ENCODE peak calls at places on chromosome 9, in nine cellular contexts. B is prostate gland, L is heart left ventricle, X is sigmoid colon, Z is stomach, W is HepG2, H is gastrocnemius medialis, E is IMR-90, U is H1. M is an unnamed sample.

GRCh38 chr9:138043411-138044345 is 166.1 kb downstream of the CACNA1B start:
- DNase-seq in B (no peak), L (no peak), X (peak), Z (peak), W (no peak), H (no peak), E (no peak), U (no peak), M (no peak)

GRCh38 chr9:73200694-73201432 is 49.2 kb downstream of the ANXA1 start:
- DNase-seq in B (no peak), L (no peak), X (no peak), Z (no peak), W (peak), H (no peak), E (peak), U (no peak), M (no peak)

GRCh38 chr9:110036286-110036685 is 171.7 kb downstream of the C9orf152 start:
- DNase-seq in B (no peak), L (no peak), X (no peak), Z (no peak), W (no peak), H (no peak), E (no peak), U (no peak), M (no peak)

GRCh38 chr9:96462538-96462937 is 12.6 kb downstream of the HABP4 start:
- DNase-seq in B (no peak), L (no peak), X (no peak), Z (no peak), W (no peak), H (no peak), E (no peak), U (no peak), M (no peak)

GRCh38 chr9:126146254-126147145 is 180.1 kb upstream of the MVB12B start:
- DNase-seq in B (no peak), L (no peak), X (no peak), Z (peak), W (peak), H (no peak), E (no peak), U (peak), M (no peak)

GRCh38 chr9:76717611-76718010 is 46.6 kb upstream of the PCA3 start:
- DNase-seq in B (no peak), L (no peak), X (no peak), Z (no peak), W (no peak), H (no peak), E (peak), U (no peak), M (no peak)

GRCh38 chr9:86549920-86550319 is 195.7 kb upstream of the TUT7 start:
- DNase-seq in B (no peak), L (no peak), X (no peak), Z (no peak), W (no peak), H (no peak), E (no peak), U (no peak), M (no peak)

GRCh38 chr9:87479801-87480201 is 17.9 kb upstream of the DAPK1 start:
- DNase-seq in B (no peak), L (no peak), X (no peak), Z (no peak), W (peak), H (no peak), E (no peak), U (no peak), M (no peak)

GRCh38 chr9:98879094-98879957 is 64.4 kb upstream of the COL15A1 start:
- DNase-seq in B (no peak), L (no peak), X (no peak), Z (no peak), W (no peak), H (no peak), E (no peak), U (no peak), M (no peak)

GRCh38 chr9:3528466-3528865 is 2.7 kb upstream of the RFX3 start:
- DNase-seq in B (no peak), L (no peak), X (no peak), Z (no peak), W (no peak), H (no peak), E (no peak), U (no peak), M (no peak)

GRCh38 chr9:18666987-18667772 is 193.2 kb downstream of the ADAMTSL1 start:
- DNase-seq in B (no peak), L (no peak), X (no peak), Z (no peak), W (no peak), H (no peak), E (peak), U (no peak), M (no peak)

GRCh38 chr9:105760053-105760452 is 65.7 kb downstream of the TMEM38B start:
- DNase-seq in B (no peak), L (no peak), X (no peak), Z (no peak), W (no peak), H (no peak), E (peak), U (no peak), M (no peak)

GRCh38 chr9:124266826-124267201 is 9.1 kb downstream of the NEK6 start:
- DNase-seq in B (no peak), L (no peak), X (no peak), Z (no peak), W (no peak), H (no peak), E (no peak), U (no peak), M (no peak)

GRCh38 chr9:129486496-129487306 is 134.2 kb downstream of the C9orf50 start:
- DNase-seq in B (peak), L (peak), X (peak), Z (peak), W (no peak), H (peak), E (peak), U (no peak), M (no peak)

GRCh38 chr9:130483281-130483949 is 38.7 kb downstream of the ASS1 start:
- DNase-seq in B (no peak), L (no peak), X (no peak), Z (no peak), W (no peak), H (no peak), E (no peak), U (no peak), M (no peak)

GRCh38 chr9:135218331-135219225 is 131.1 kb downstream of the OLFM1 start:
- DNase-seq in B (no peak), L (peak), X (peak), Z (no peak), W (no peak), H (no peak), E (no peak), U (no peak), M (no peak)

GRCh38 chr9:126886194-126886830 is 25.9 kb downstream of the ZBTB34 start:
- DNase-seq in B (no peak), L (no peak), X (no peak), Z (no peak), W (no peak), H (no peak), E (no peak), U (no peak), M (no peak)

GRCh38 chr9:30774326-30774725 is 1610.1 kb upstream of the ACO1 start:
- DNase-seq in B (no peak), L (no peak), X (no peak), Z (no peak), W (peak), H (no peak), E (no peak), U (peak), M (no peak)

GRCh38 chr9:127140181-127140580 is 17.7 kb upstream of the ANGPTL2 start:
- DNase-seq in B (no peak), L (no peak), X (no peak), Z (peak), W (no peak), H (no peak), E (no peak), U (no peak), M (no peak)

GRCh38 chr9:63817622-63818518 is 1467.1 kb downstream of the FOXD4L5 start:
- DNase-seq in B (peak), L (peak), X (peak), Z (peak), W (peak), H (peak), E (peak), U (no peak), M (no peak)

GRCh38 chr9:132161743-132162187 is at the start of gene NTNG2:
- DNase-seq in B (no peak), L (no peak), X (no peak), Z (no peak), W (no peak), H (no peak), E (no peak), U (no peak), M (no peak)

GRCh38 chr9:128203024-128203841 is at the start of gene DNM1:
- DNase-seq in B (peak), L (no peak), X (no peak), Z (peak), W (no peak), H (no peak), E (peak), U (no peak), M (no peak)

GRCh38 chr9:130845901-130846381 is 10.9 kb downstream of the ABL1 start:
- DNase-seq in B (no peak), L (no peak), X (peak), Z (no peak), W (no peak), H (no peak), E (peak), U (no peak), M (no peak)

GRCh38 chr9:113901196-113901818 is 25.2 kb downstream of the ZNF618 start:
- DNase-seq in B (no peak), L (no peak), X (peak), Z (no peak), W (no peak), H (no peak), E (no peak), U (no peak), M (no peak)

GRCh38 chr9:123617286-123617685 is 261.3 kb downstream of the CRB2 start:
- DNase-seq in B (no peak), L (no peak), X (no peak), Z (no peak), W (no peak), H (no peak), E (no peak), U (no peak), M (no peak)

DNA sequence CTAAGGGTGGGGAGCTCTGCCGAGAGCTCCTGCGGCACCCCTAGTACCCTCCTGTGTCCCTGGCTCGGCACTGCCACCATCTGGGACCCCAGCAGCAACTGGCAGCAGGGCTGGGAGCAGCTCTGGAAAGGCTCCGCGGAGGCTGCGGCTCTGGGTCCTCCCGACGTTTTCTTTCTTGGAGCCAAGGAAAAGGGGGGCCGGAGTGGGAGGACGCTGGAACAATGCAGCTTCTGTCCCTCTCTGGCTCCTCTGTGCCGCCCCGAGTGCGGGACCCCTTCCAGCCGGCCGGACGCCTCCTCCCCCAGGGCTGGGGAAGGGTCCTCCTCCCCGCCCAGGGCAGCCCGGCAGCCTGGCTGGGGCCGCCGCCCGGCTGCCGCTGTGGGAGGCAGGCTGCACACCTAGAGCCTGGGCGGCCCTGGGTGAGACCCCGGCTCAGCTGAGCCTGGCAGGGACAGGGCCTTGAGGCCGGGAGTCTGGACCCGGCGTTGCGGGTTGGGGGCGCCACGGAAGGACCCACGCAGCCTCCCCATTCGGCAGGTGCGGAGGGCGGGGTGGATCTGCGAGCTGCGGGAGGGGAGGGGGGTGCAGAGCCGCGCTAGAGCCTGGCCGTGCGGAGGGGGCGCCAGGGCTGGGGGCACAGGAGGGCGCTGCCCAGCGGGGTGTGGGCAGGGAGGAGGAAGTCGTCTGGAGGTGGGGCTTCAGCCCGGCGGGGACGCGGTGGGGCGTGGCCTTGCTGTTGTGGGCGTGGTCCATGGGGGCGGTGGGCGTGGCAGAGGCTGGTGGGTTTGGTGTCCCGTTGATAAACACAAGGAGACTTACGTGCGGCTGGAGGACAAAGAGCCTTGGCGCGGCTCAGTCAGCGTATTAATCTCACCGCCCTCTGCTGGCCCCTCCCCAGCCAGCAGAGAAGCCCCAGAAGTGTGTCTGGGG is 15.1 kb downstream of the GPSM1 start:
- DNase-seq in B (peak), L (peak), X (peak), Z (peak), W (no peak), H (peak), E (peak), U (peak), M (no peak)
- H3K4me3 ChIP-seq in B (peak), L (peak), X (peak), Z (peak), W (no peak), H (peak), E (no peak), U (peak), M (peak)

GRCh38 chr9:22005700-22006605 is 3.2 kb downstream of the CDKN2B start:
- DNase-seq in B (no peak), L (no peak), X (no peak), Z (no peak), W (no peak), H (no peak), E (peak), U (no peak), M (no peak)

GRCh38 chr9:22009563-22009867 is 410 bp upstream of the CDKN2B start:
- DNase-seq in B (no peak), L (no peak), X (no peak), Z (no peak), W (no peak), H (no peak), E (no peak), U (no peak), M (no peak)

GRCh38 chr9:22005083-22005699 is 3.9 kb downstream of the CDKN2B start:
- DNase-seq in B (no peak), L (no peak), X (no peak), Z (no peak), W (no peak), H (no peak), E (peak), U (no peak), M (no peak)

GRCh38 chr9:22010881-22011625 is 1.9 kb upstream of the CDKN2B start:
- DNase-seq in B (no peak), L (no peak), X (no peak), Z (no peak), W (peak), H (no peak), E (peak), U (no peak), M (no peak)

GRCh38 chr9:22008662-22009562 is at the start of gene CDKN2B:
- DNase-seq in B (peak), L (peak), X (peak), Z (peak), W (peak), H (peak), E (peak), U (no peak), M (peak)
- TF ChIP-seq POLR2A in B (peak), L (no peak), X (peak), Z (no peak), W (peak), H (peak), E (peak), U (peak), M (peak)

GRCh38 chr9:92325269-92325990 is at the start of the genes CENPP and NOL8:
- DNase-seq in B (peak), L (peak), X (peak), Z (peak), W (peak), H (peak), E (peak), U (peak), M (peak)
- TF ChIP-seq CTCF in B (no peak), L (no peak), X (no peak), Z (no peak), W (no peak), H (no peak), E (no peak), U (no peak), M (no peak)

GRCh38 chr9:90801175-90801506 is 478 bp upstream of the SYK start:
- DNase-seq in B (no peak), L (no peak), X (no peak), Z (no peak), W (no peak), H (no peak), E (no peak), U (no peak), M (no peak)

GRCh38 chr9:90803860-90804593 is 2.4 kb downstream of the SYK start:
- DNase-seq in B (no peak), L (no peak), X (no peak), Z (no peak), W (no peak), H (no peak), E (no peak), U (no peak), M (no peak)

GRCh38 chr9:90805006-90805993 is 3.7 kb downstream of the SYK start:
- DNase-seq in B (no peak), L (no peak), X (no peak), Z (no peak), W (no peak), H (no peak), E (no peak), U (no peak), M (no peak)

GRCh38 chr9:90801507-90802289 is at the start of gene SYK:
- DNase-seq in B (peak), L (peak), X (peak), Z (peak), W (no peak), H (no peak), E (no peak), U (no peak), M (no peak)

GRCh38 chr9:90802534-90802933 is 915 bp downstream of the SYK start:
- DNase-seq in B (no peak), L (no peak), X (no peak), Z (no peak), W (no peak), H (no peak), E (no peak), U (no peak), M (no peak)
- H3K4me3 ChIP-seq in B (no peak), L (peak), X (no peak), Z (peak), W (no peak), H (no peak), E (no peak), U (no peak), M (peak)

GRCh38 chr9:94879230-94879629 is 152.7 kb downstream of the AOPEP start:
- DNase-seq in B (no peak), L (no peak), X (no peak), Z (no peak), W (no peak), H (no peak), E (no peak), U (no peak), M (no peak)

GRCh38 chr9:94881454-94881853 is 155.0 kb downstream of the AOPEP start:
- DNase-seq in B (no peak), L (no peak), X (no peak), Z (no peak), W (no peak), H (no peak), E (no peak), U (no peak), M (no peak)

GRCh38 chr9:94881946-94882345 is 155.4 kb downstream of the AOPEP start:
- DNase-seq in B (no peak), L (no peak), X (no peak), Z (no peak), W (no peak), H (no peak), E (no peak), U (no peak), M (no peak)

GRCh38 chr9:94882953-94883641 is 156.6 kb downstream of the AOPEP start:
- DNase-seq in B (no peak), L (no peak), X (no peak), Z (peak), W (no peak), H (no peak), E (no peak), U (no peak), M (no peak)

DNA sequence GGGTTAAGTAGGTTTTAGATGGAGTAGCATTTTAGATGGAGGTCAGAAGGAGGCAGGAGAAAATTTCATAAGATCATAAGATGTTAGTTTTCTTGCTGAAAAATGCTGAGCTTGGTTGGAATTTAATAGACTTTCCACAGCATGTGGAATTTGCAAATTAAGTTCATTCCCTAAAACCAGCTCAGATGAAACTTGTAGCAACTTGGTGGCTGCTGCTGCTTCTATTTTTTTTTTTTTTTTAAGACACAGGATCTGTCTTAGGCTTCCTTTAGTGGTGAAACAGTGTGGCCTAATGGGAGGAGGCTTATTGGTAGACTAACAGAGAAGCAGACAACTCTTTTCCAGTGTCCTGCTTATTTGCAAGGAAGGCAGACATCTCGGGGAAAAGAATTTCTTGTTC is 154.5 kb downstream of the AOPEP start:
- DNase-seq in B (no peak), L (no peak), X (no peak), Z (no peak), W (no peak), H (no peak), E (no peak), U (no peak), M (no peak)
- TF ChIP-seq POLR2A in B (no peak), L (no peak), X (no peak), Z (no peak), W (no peak), H (no peak), E (no peak), U (no peak), M (no peak)

GRCh38 chr9:77897292-77897691 is 134.3 kb downstream of the GNAQ start:
- DNase-seq in B (no peak), L (no peak), X (peak), Z (no peak), W (peak), H (no peak), E (peak), U (no peak), M (no peak)
- TF ChIP-seq CTCF in B (no peak), L (peak), X (peak), Z (no peak), W (no peak), H (no peak), E (peak), U (peak), M (no peak)

GRCh38 chr9:27365977-27366376 is 69.0 kb upstream of the EQTN start:
- DNase-seq in B (no peak), L (no peak), X (no peak), Z (no peak), W (no peak), H (no peak), E (no peak), U (no peak), M (no peak)
- H3K4me3 ChIP-seq in B (no peak), L (no peak), X (no peak), Z (no peak), W (no peak), H (no peak), E (no peak), U (no peak), M (no peak)

DNA sequence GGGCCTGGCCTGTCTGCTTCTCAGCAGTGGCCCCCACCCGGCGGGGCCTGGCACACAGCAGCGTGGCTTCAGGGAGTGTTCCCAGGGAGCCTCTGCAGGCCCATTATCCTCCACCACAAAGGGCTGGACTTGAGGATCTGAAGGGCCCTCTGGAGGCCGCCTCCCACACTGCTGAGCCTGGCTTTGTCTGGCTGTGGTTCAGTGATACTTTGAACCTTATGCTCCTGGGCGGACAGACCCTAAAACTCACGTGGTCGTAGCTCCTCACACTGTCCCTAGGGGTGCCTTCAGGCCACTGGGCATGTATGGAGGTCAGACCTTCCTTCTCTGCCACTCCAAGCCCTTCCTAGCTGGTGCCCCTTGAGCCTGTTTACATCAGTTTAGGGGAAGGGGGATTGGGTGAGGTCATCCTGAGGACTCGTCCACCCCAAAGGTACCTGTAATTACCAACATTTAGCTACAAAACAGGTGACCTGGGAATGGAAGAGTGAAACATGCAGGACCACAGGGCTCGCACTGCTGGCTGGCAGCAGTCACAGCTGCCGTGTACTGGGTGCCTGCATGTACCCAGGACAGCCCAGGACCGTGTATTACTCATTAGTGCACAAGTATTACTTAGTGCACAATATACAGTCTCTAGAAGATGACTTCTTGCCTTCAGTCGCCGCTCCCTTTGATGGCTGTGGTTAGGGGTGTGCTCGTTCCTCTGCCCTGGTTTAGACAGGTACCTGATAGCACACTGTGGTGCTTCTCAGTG is 8.5 kb downstream of the GRHPR start:
- DNase-seq in B (no peak), L (no peak), X (peak), Z (no peak), W (peak), H (no peak), E (no peak), U (no peak), M (no peak)
- TF ChIP-seq POLR2A in B (no peak), L (no peak), X (no peak), Z (no peak), W (no peak), H (no peak), E (no peak), U (no peak), M (no peak)